ENCODE peak calls at places on chromosomes 12 and 14, in eight cellular contexts. F, L, E, Q, T, M, W and Z are unnamed samples.

GRCh38 chr12:32895688-32896437 is 714 bp downstream of the PKP2 start:
- DNase-seq in W (peak), E (no peak), F (no peak), T (no peak), L (peak), Q (no peak), M (no peak), Z (no peak)

GRCh38 chr12:51621155-51621922 is 30.3 kb downstream of the SCN8A start:
- DNase-seq in F (no peak), E (peak), Q (no peak), W (no peak), T (no peak), L (no peak), M (no peak), Z (no peak)

GRCh38 chr14:63200035-63200740 is 4.1 kb upstream of the RHOJ start:
- DNase-seq in Q (no peak), E (peak), F (no peak), T (no peak), L (no peak), W (no peak), M (no peak), Z (no peak)

GRCh38 chr12:1217191-1217949 is 226.3 kb downstream of the ERC1 start:
- DNase-seq in W (peak), Q (no peak), F (no peak), E (peak), M (no peak), L (no peak), T (peak), Z (no peak)

GRCh38 chr12:24679135-24679534 is 269.8 kb downstream of the BCAT1 start:
- DNase-seq in E (peak), T (no peak), F (no peak), M (no peak), W (peak), L (no peak), Q (no peak), Z (no peak)

GRCh38 chr12:129082441-129082840 is 229.2 kb downstream of the GLT1D1 start:
- DNase-seq in E (no peak), T (no peak), M (no peak), W (no peak), L (no peak), Q (no peak), F (no peak), Z (no peak)

GRCh38 chr12:28550757-28551381 is 360.6 kb downstream of the CCDC91 start:
- DNase-seq in F (no peak), E (peak), W (no peak), M (no peak), L (no peak), T (peak), Q (no peak), Z (no peak)

GRCh38 chr12:108689314-108690190 is 41.8 kb downstream of the CORO1C start:
- DNase-seq in W (no peak), T (no peak), F (no peak), E (peak), M (no peak), L (no peak), Q (no peak), Z (no peak)

GRCh38 chr14:75660630-75661498 is at the start of the genes ERG28 and TTLL5:
- DNase-seq in W (peak), L (peak), T (peak), M (peak), Q (peak), E (peak), F (peak), Z (peak)

GRCh38 chr12:116524964-116525379 is 34.2 kb upstream of the MAP1LC3B2 start:
- DNase-seq in E (peak), L (no peak), W (peak), T (no peak), F (no peak), M (no peak), Q (no peak), Z (no peak)

GRCh38 chr12:74317078-74317581 is 220.5 kb upstream of the ATXN7L3B start:
- DNase-seq in M (no peak), Q (no peak), T (no peak), F (no peak), W (peak), L (no peak), E (peak), Z (peak)

GRCh38 chr14:91417134-91417982 is at the start of gene CCDC88C:
- DNase-seq in T (no peak), L (peak), M (no peak), F (peak), E (no peak), W (peak), Q (peak), Z (no peak)

GRCh38 chr12:47818701-47819543 is 781 bp downstream of the HDAC7 start:
- DNase-seq in W (peak), Q (peak), T (peak), F (peak), E (no peak), L (peak), M (no peak), Z (peak)
- TF ChIP-seq CTCF in W (peak), Q (no peak), T (peak), F (no peak), E (peak), L (peak), M (no peak), Z (peak)

GRCh38 chr12:118135788-118136558 is at the start of gene PEBP1:
- DNase-seq in L (peak), T (peak), W (peak), F (peak), Q (peak), E (peak), M (peak), Z (peak)
- TF ChIP-seq CTCF in L (no peak), T (no peak), W (no peak), F (no peak), Q (no peak), E (no peak), M (no peak), Z (peak)

DNA sequence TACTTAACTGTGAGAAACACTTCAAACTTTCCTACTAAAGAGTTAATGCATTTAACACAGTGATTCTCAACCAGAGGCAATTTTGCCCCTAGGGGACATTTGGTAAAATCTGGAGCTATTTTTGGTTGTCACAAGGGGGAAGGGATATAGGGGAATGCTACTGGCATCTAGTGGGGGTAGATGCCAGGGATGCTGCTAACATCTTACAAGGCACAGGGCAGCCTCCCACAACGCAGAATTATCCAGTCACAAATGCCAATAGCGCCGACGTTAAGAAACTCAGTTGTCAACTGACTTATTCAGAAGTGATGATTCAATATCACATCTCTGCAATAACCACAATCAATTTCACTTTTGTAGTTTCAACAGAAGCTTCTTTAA is 2.0 kb downstream of the EEA1 start:
- DNase-seq in W (peak), Q (no peak), E (peak), F (no peak), L (no peak), T (peak), M (no peak), Z (no peak)
- TF ChIP-seq CTCF in W (peak), Q (no peak), E (peak), F (no peak), L (peak), T (peak), M (no peak), Z (peak)

DNA sequence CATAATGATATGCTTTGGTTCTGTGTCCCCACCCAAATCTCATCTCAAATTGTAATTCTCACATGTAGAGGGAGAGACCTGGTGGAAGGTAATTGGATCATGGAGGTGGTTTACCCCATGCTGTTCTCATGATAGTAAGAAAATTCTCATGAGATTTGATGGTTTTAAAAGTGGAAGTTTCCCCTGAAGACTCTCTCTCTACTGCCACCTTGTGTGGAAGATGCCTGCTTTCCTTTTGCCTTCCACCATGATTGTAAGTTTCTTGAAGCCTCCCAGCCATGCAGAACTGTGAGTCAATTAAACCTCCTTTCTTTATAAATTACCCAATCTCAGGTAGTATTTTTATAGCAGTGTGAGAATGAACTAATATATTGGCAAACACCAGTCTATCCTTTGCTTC is 260.4 kb upstream of the PPFIA2 start:
- DNase-seq in L (no peak), T (no peak), E (peak), M (no peak), Q (no peak), F (no peak), W (peak), Z (no peak)
- TF ChIP-seq CTCF in L (no peak), T (no peak), E (peak), M (no peak), Q (no peak), F (no peak), W (peak), Z (no peak)

GRCh38 chr14:69101331-69101826 is 51.5 kb downstream of the DCAF5 start:
- DNase-seq in L (no peak), M (no peak), W (peak), T (peak), F (no peak), Q (no peak), E (peak), Z (no peak)
- TF ChIP-seq CTCF in L (peak), M (no peak), W (peak), T (peak), F (no peak), Q (no peak), E (peak), Z (peak)

GRCh38 chr14:105397350-105397931 is 897 bp upstream of the TEX22 start:
- DNase-seq in W (no peak), F (no peak), Q (no peak), M (no peak), T (no peak), L (no peak), E (no peak), Z (no peak)

GRCh38 chr14:105399441-105399775 is 1.1 kb downstream of the TEX22 start:
- DNase-seq in Q (no peak), E (no peak), L (no peak), F (no peak), W (no peak), M (no peak), T (no peak), Z (no peak)

GRCh38 chr14:105400016-105400415 is 1.7 kb downstream of the TEX22 start:
- DNase-seq in W (no peak), T (no peak), F (no peak), L (no peak), E (no peak), Q (no peak), M (no peak), Z (no peak)

GRCh38 chr14:105398726-105399440 is 545 bp downstream of the TEX22 start:
- DNase-seq in W (no peak), F (no peak), E (peak), Q (no peak), L (no peak), T (no peak), M (no peak), Z (no peak)

GRCh38 chr14:105398044-105398725 is at the start of gene TEX22:
- DNase-seq in W (peak), F (peak), E (peak), Q (peak), M (peak), T (peak), L (peak), Z (peak)
- TF ChIP-seq CTCF in W (no peak), F (no peak), E (no peak), Q (no peak), M (no peak), T (peak), L (peak), Z (peak)

DNA sequence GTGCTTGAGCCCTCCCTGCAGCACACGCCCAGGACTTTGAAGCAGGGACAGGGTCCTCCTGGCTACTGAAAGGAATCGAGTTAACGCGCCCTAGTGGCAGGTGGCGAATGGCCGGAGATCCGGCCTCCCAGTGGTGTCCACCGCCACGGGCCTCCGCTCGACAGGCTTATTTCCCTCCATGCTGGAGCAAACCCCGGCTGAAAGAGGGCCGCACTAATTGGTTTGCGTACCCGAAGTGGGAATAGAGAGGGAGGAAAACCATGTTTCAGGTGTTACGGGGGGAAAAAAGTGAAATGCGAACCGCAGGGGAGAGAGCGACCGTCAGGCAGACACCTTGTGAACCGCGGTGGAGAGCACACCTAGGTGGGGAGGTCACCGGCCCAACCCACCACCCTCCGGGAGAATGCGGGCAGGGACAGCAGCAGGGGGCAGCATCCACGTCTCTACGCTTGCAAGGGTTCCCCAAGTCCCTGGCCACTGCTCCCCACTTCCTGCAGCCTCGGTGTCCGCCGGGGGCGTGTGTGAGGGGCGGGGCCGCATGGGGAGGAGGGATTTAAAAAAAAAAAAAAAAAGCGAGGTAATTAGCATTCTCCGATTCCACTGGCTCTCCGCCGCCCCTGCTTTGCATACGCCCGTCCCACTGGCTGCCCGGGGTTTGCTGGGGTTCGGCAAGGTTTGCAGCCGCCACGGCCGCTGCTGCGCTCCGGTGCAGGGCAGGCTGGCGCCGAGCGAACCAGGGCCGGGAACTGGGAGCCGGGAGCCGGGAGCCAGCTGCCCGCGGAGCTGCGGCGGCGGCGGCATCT is 224.6 kb upstream of the CRY1 start:
- DNase-seq in L (peak), F (peak), T (no peak), M (peak), Q (peak), E (peak), W (peak), Z (peak)
- TF ChIP-seq CTCF in L (peak), F (peak), T (no peak), M (no peak), Q (no peak), E (no peak), W (peak), Z (no peak)

GRCh38 chr14:65959563-65960024 is 526.6 kb upstream of the CCDC196 start:
- DNase-seq in Q (no peak), M (no peak), L (no peak), F (no peak), E (no peak), T (no peak), W (no peak), Z (no peak)
- TF ChIP-seq CTCF in Q (no peak), M (no peak), L (peak), F (peak), E (no peak), T (peak), W (no peak), Z (peak)

GRCh38 chr12:14514946-14515345 is 52.7 kb downstream of the PLBD1 start:
- DNase-seq in W (no peak), E (peak), Q (no peak), F (no peak), M (no peak), T (no peak), L (no peak), Z (no peak)

GRCh38 chr12:14510574-14510973 is 57.1 kb downstream of the PLBD1 start:
- DNase-seq in Q (no peak), E (no peak), M (no peak), L (no peak), F (no peak), W (no peak), T (no peak), Z (no peak)

GRCh38 chr12:14514154-14514842 is 53.4 kb downstream of the PLBD1 start:
- DNase-seq in L (peak), T (peak), E (peak), M (no peak), Q (no peak), W (peak), F (no peak), Z (no peak)
- TF ChIP-seq CTCF in L (peak), T (peak), E (peak), M (no peak), Q (no peak), W (peak), F (no peak), Z (no peak)

DNA sequence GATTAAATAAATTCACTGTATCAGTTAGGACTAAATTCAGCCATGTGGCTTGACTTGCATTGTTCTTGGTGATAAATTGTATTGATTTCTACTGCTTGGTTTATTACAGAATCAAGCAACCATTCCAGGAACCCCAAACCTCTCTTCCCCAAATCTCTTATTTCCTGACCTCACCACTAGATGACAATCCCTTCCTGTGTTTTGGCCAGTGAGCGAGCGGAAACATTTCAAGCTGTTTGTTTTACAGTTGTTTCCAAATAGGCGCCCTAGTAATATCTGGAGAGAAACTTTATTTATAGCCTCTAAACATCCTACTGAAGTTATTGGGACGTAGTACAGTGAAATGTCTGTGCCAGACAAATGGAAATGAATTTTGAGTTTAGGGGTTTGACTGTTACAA is 161.1 kb downstream of the SNAPC1 start:
- DNase-seq in M (no peak), Q (no peak), L (no peak), E (peak), T (peak), F (no peak), W (no peak), Z (no peak)
- TF ChIP-seq CTCF in M (no peak), Q (no peak), L (peak), E (peak), T (peak), F (no peak), W (peak), Z (peak)